ENCODE peak calls at places on chromosomes 16 and 17, in five cellular contexts. L is epithelial cell of esophagus, I is endothelial cell, M is transverse colon, O is fibroblast of the aortic adventitia. A is an unnamed sample.

GRCh38 chr16:20114356-20114755 is 40.7 kb upstream of the GPR139 start:
- DNase-seq in L (peak), I (no peak), M (peak), O (no peak), A (no peak)

GRCh38 chr17:28999216-28999615 is 6.6 kb downstream of the SEZ6 start:
- DNase-seq in L (no peak), I (no peak), M (no peak), O (no peak), A (no peak)

GRCh38 chr17:41013606-41014005 is 4.7 kb upstream of the KRTAP3-1 start:
- DNase-seq in L (no peak), I (no peak), M (no peak), O (peak), A (peak)

GRCh38 chr17:78237403-78238012 is 6.1 kb downstream of the TMEM235 start:
- DNase-seq in L (no peak), I (no peak), M (no peak), O (no peak), A (no peak)

GRCh38 chr16:75660321-75660720 is 12.7 kb downstream of the TERF2IP start:
- DNase-seq in L (no peak), I (no peak), M (no peak), O (no peak), A (no peak)

GRCh38 chr16:68445458-68445857 is 2.9 kb downstream of the SMPD3 start:
- DNase-seq in L (peak), I (peak), M (peak), O (no peak), A (peak)

GRCh38 chr16:89200124-89200849 is at the start of gene SLC22A31:
- DNase-seq in L (no peak), I (no peak), M (no peak), O (no peak), A (no peak)

GRCh38 chr17:21352221-21352980 is 23.8 kb upstream of the KCNJ12 start:
- DNase-seq in L (no peak), I (no peak), M (peak), O (no peak), A (no peak)

GRCh38 chr16:27576729-27577128 is 26.8 kb downstream of the KATNIP start:
- DNase-seq in L (no peak), I (no peak), M (no peak), O (no peak), A (no peak)

GRCh38 chr17:52170963-52171572 is 12.6 kb upstream of the CA10 start:
- DNase-seq in L (peak), I (peak), M (no peak), O (no peak), A (peak)
- TF ChIP-seq CTCF in L (peak), I (peak), M (no peak), O (no peak), A (peak)

DNA sequence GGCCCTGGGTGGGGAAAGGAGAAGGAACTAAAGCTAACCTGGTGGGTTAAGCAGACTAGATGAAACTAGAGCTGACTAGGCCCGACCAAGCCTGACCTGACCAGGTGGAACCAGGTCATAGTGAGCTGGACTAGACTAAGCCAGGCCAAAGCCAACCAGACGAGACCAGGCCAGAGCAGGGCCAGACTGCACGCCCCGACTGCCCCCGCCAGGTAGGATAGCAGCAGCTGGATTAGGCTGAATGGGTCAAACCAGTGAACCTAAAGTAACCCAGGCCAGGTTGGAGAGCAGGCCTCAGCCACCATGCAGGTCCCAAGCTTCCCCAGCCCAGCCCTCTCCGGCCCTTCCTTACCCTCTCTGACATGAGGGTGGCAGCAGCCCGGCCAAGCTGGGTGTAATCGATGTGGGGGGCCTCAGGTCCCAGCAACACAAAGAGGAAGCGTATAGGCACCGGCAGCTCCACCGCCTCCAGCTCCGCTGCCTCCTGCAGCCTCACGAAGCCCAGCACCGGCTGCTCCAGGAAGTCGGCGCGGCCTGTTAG is 9.1 kb downstream of the SLC4A1 start:
- DNase-seq in L (no peak), I (no peak), M (no peak), O (no peak), A (peak)
- TF ChIP-seq CTCF in L (no peak), I (no peak), M (no peak), O (no peak), A (no peak)

DNA sequence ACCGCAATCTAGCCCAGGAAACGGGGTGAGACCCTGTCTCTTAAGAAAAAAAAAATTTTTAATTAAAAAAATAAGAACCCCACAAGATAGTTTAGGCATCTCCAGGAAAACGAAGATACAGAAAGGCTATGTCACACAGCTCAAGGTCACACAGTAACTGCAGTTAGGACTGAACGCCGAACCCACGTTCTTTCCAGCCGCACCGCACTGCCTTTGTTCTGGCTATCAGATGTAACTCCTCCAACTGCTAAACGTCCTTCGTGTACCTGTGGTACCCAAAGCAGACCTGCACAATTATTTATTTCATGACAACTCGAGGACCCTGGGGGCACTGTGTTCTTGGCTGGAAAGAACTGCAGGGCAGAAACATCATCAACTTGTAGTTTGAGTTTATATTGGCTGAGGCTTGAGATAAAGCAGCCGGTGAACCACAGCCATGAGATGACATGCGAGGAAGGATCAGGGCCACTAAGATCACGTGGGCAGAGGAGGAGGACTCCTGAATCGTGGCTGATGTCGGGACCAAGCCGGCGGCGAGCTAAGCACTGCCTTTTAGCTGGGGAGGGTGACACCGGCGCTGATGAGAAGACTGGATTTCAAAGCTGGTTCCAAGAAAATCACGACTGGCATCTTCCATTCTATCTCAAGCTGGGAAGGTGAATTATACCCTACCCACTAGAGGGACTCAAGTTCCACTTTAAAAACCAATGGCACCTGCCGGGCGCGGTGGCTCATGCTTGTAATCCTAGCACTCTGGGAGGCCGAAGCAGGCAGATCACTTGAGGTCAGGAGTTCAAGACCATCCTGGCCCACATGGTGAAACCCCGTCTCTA is 20.7 kb upstream of the MNT start:
- DNase-seq in L (peak), I (no peak), M (no peak), O (no peak), A (peak)
- TF ChIP-seq CTCF in L (peak), I (no peak), M (peak), O (no peak), A (peak)

GRCh38 chr16:53492499-53492898 is 10.5 kb downstream of the AKTIP start:
- DNase-seq in L (no peak), I (no peak), M (no peak), O (no peak), A (no peak)

GRCh38 chr16:53489754-53490153 is 13.3 kb downstream of the AKTIP start:
- DNase-seq in L (no peak), I (no peak), M (no peak), O (no peak), A (no peak)

GRCh38 chr16:53498984-53499383 is 4.0 kb downstream of the AKTIP start:
- DNase-seq in L (no peak), I (no peak), M (no peak), O (no peak), A (no peak)

GRCh38 chr16:53495325-53495724 is 7.7 kb downstream of the AKTIP start:
- DNase-seq in L (no peak), I (no peak), M (no peak), O (no peak), A (no peak)
- TF ChIP-seq CTCF in L (peak), I (no peak), M (no peak), O (no peak), A (peak)

GRCh38 chr16:2194852-2195315 is 1.5 kb downstream of the CASKIN1 start:
- DNase-seq in L (peak), I (peak), M (peak), O (peak), A (peak)
- TF ChIP-seq CTCF in L (peak), I (peak), M (peak), O (peak), A (peak)